ENCODE peak calls at places on chromosomes 6 and 20, in five cellular contexts. H is neural progenitor cell, D is IMR-90, Q is cardiac muscle cell, E is astrocyte of the cerebellum. X is an unnamed sample.
A peak's percentile ranks its signal among the peaks of the same experiment; 100 is the strongest.

GRCh38 chr20:23419995-23420901 is 1.0 kb downstream of the NAPB start:
- DNase-seq in H (peak; percentile 40), D (peak; percentile 70), Q (peak; percentile 45), E (no peak), X (peak; percentile 58)

GRCh38 chr20:3082306-3082951 is 2.1 kb downstream of the AVP start:
- DNase-seq in H (peak; percentile 56), D (no peak), Q (peak; percentile 53), E (no peak), X (no peak)

GRCh38 chr20:6007094-6007528 is 46.7 kb downstream of the LRRN4 start:
- DNase-seq in H (peak; percentile 9), D (no peak), Q (no peak), E (no peak), X (no peak)

GRCh38 chr20:53672484-53673129 is 79.0 kb upstream of the ZNF217 start:
- DNase-seq in H (no peak), D (peak; percentile 66), Q (no peak), E (peak; percentile 51), X (peak; percentile 43)

GRCh38 chr20:266213-266603 is 8.7 kb downstream of the DEFB132 start:
- DNase-seq in H (no peak), D (no peak), Q (no peak), E (no peak), X (no peak)

GRCh38 chr20:63951398-63952209 is 4.6 kb downstream of the UCKL1 start:
- DNase-seq in H (no peak), D (no peak), Q (no peak), E (no peak), X (no peak)

GRCh38 chr6:130118236-130118635 is 99.9 kb downstream of the L3MBTL3 start:
- DNase-seq in H (no peak), D (no peak), Q (no peak), E (no peak), X (no peak)

GRCh38 chr6:137095651-137096238 is 51.0 kb upstream of the IL20RA start:
- DNase-seq in H (no peak), D (no peak), Q (no peak), E (no peak), X (no peak)

GRCh38 chr6:106334646-106335448 is 9.3 kb upstream of the ATG5 start:
- DNase-seq in H (peak; percentile 68), D (peak; percentile 47), Q (peak; percentile 63), E (peak; percentile 31), X (peak; percentile 54)

GRCh38 chr6:89239338-89239737 is 22.2 kb upstream of the GABRR1 start:
- DNase-seq in H (no peak), D (no peak), Q (no peak), E (no peak), X (no peak)

GRCh38 chr20:3068986-3069900 is 2.2 kb upstream of the OXT start:
- DNase-seq in H (peak; percentile 23), D (peak; percentile 36), Q (no peak), E (no peak), X (peak; percentile 21)

GRCh38 chr6:137415127-137415833 is 78.9 kb downstream of the OLIG3 start:
- DNase-seq in H (peak; percentile 82), D (peak; percentile 53), Q (peak; percentile 66), E (peak; percentile 53), X (peak; percentile 58)

GRCh38 chr6:147693185-147693584 is 184.7 kb downstream of the SAMD5 start:
- DNase-seq in H (no peak), D (no peak), Q (no peak), E (no peak), X (no peak)

GRCh38 chr20:56566621-56567020 is 33.6 kb downstream of the FAM209B start:
- DNase-seq in H (no peak), D (no peak), Q (peak; percentile 89), E (no peak), X (no peak)

GRCh38 chr6:3355358-3356055 is 96.8 kb downstream of the PSMG4 start:
- DNase-seq in H (peak; percentile 48), D (no peak), Q (peak; percentile 61), E (no peak), X (no peak)

GRCh38 chr6:5084787-5085637 is at the start of gene PPP1R3G:
- DNase-seq in H (peak; percentile 55), D (peak; percentile 65), Q (peak; percentile 52), E (no peak), X (peak; percentile 73)

GRCh38 chr6:116217069-116217468 is 36.8 kb downstream of the TSPYL4 start:
- DNase-seq in H (peak; percentile 9), D (peak; percentile 52), Q (peak; percentile 22), E (peak; percentile 23), X (peak; percentile 65)

GRCh38 chr6:159110013-159110412 is 59.2 kb upstream of the FNDC1 start:
- DNase-seq in H (peak; percentile 63), D (peak; percentile 38), Q (peak; percentile 51), E (peak; percentile 15), X (peak; percentile 38)

GRCh38 chr6:158233214-158233795 is 65.2 kb downstream of the GTF2H5 start:
- DNase-seq in H (peak; percentile 33), D (no peak), Q (peak; percentile 29), E (no peak), X (no peak)

GRCh38 chr6:79215233-79215824 is 19.2 kb downstream of the HMGN3 start:
- DNase-seq in H (peak; percentile 75), D (no peak), Q (peak; percentile 48), E (no peak), X (peak; percentile 38)

GRCh38 chr6:36642913-36643817 is 35.3 kb upstream of the CDKN1A start:
- DNase-seq in H (no peak), D (peak; percentile 90), Q (peak; percentile 45), E (peak; percentile 62), X (peak; percentile 88)

GRCh38 chr20:43460830-43461200 is 3.1 kb downstream of the SRSF6 start:
- DNase-seq in H (no peak), D (no peak), Q (no peak), E (no peak), X (no peak)

GRCh38 chr6:33410711-33411631 is at the start of gene PHF1:
- DNase-seq in H (no peak), D (peak; percentile 80), Q (peak; percentile 67), E (peak; percentile 38), X (peak; percentile 85)

GRCh38 chr6:55578537-55579363 is at the start of gene HMGCLL1:
- DNase-seq in H (peak; percentile 90), D (no peak), Q (peak; percentile 84), E (no peak), X (no peak)

GRCh38 chr6:162090734-162091133 is 636.8 kb downstream of the PRKN start:
- DNase-seq in H (no peak), D (no peak), Q (no peak), E (peak; percentile 86), X (peak; percentile 94)

GRCh38 chr6:53484409-53485280 is 60.3 kb downstream of the GCLC start:
- DNase-seq in H (peak; percentile 77), D (peak; percentile 75), Q (peak; percentile 79), E (peak; percentile 75), X (peak; percentile 86)

DNA sequence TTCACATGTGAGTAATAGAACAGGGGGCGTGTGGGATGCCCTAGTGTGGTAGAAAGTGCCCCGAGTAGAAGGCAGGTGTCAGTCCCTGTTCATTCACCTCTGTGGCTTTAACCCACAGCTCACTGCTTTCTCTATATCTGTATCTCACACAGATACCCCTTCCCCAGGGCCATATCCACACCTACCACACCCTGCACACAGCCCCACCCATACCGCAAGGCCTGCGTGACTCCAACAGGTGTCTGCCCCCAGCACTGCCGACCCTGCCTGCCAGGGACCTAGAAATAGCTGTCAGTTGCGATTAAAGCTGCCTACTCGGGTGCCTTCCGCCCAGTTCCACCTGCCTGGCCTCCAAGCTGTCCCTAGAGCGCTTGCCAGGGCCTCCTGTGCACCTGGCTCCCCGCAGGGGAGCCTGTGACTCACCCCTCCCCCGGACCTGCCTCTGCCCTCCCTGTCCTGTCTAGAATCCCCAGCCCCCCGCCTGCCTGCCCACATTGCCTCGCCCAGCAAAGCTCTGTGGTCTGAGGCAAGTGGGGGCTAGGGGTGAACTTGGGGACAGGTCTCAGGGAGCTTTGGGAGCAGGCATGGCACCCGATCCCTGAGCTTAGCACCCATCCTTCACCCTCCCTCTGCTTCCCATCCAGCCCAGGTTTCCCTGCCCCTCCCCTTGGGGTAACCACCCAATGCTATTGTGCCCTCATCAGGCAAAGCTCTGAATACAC is 38.3 kb upstream of the ID1 start:
- DNase-seq in H (no peak), D (no peak), Q (no peak), E (no peak), X (no peak)
- TF ChIP-seq CTCF in H (no peak), D (no peak), Q (no peak), E (no peak), X (no peak)

DNA sequence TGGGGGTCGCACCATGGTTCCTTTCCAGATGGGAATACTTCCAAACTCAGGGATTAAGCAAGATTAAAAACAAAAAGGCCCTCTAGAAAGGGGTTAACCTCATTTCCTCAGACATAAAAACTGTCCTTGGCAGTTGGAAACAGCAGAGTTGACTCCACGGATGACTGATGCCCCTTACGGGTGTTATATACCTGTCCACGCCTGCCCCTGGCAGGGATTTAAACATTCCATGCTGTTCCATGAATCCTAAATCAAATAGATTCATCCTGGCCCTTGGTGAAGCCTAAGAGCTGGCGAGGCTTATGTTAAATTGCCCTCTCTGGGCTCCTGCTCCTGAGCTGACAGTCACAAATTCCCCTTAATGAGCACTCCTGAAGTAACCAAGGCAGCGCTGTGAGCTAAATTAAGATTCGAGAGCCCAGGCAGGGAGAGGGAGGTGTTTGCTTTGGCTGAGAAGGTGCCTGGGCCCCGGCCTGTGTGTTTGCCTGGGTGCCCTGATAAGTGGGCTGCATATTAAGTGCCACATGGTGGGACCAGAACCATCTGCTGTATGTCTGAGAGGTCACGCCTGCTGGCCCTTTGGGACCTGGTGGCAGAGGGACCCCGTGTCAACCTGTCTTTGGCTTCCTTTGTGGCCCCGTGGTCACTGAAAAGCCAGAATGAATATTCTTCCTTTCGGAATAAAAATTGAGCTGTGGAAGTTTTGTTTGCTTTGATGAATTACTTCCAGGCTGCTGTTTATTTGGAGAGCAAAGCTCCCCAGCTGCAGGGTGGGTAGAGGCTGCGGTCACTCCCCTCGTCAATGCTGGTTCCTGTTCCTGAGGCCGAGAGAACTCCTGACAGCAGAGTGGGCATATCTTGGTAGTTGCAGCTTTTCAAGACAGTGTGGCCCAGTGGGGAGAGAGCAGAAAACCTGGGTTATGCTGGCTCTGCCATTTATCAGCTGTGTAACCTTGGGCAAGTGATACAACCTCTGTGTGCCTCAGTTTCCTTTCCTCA is 17.4 kb upstream of the KCNK16 start:
- DNase-seq in H (peak; percentile 37), D (no peak), Q (peak; percentile 76), E (no peak), X (no peak)
- H3K4me3 ChIP-seq in H (no peak overlapping the region), D (no peak overlapping the region), Q (no peak overlapping the region), E (no peak overlapping the region), X (no peak overlapping the region)

DNA sequence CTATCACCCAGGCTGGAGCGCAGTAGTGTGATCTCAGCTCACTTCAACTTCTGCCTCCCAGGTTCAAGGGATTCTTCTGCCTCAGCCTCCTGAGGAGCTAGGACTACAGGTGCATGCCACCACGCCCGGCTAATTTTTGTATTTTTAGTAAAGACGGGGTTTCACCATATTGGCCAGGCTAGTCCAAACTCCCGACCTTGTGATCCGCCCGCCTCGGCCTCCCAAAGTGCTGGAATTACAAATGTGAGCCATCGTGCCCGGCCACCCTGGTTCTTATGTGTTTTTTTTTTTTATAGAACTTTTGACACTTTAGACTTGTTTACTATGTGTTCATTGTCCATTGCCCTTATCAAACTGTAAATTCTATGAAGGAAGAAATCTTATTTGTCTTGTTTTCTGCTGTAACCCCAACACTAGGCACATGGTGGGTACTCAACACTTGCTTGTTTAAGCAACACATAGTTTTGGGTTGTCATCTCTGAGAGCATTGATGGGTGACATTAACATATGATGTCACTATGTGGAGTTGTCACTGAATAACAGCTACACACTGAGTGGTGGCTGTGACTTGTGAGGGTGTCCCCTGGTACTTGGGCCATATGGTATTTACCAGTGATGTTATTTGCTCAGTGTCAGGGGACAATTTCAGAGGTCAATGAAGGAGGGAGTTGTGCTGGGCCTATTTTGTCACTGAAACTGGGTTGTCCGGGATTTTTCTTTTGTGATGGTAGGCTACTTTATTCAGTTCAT is 1.5 kb upstream of the PXMP4 start:
- DNase-seq in H (no peak), D (no peak), Q (no peak), E (no peak), X (no peak)
- TF ChIP-seq CTCF in H (no peak), D (no peak), Q (no peak), E (no peak), X (no peak)

GRCh38 chr20:51526105-51526470 is 16.4 kb downstream of the NFATC2 start:
- DNase-seq in H (no peak), D (no peak), Q (no peak), E (no peak), X (no peak)
- H3K4me3 ChIP-seq in H (no peak overlapping the region), D (no peak overlapping the region), Q (no peak overlapping the region), E (no peak overlapping the region), X (no peak overlapping the region)

X was measured in fibroblast of lung.